ENCODE peak calls at places on chromosomes 4 and X, in seven cellular contexts. L is stimulated activated CD4-positive, alpha-beta T cell treated with anti-CD3 and anti-CD28 coated beads, Interleukin-4, amount 100 ng/mL, for 24 hours; X is T-helper 2 cell; Z is IMR-90; I is fibroblast of the aortic adventitia; K is MG63; U is breast epithelium. G is an unnamed sample.

GRCh38 chr4:167000141-167000852 is 234.0 kb downstream of the SPOCK3 start:
- DNase-seq in L (no peak), X (no peak), Z (no peak), I (no peak), K (peak; percentile 12), U (no peak), G (no peak)

GRCh38 chr4:108370826-108371225 is 202.1 kb upstream of the LEF1 start:
- DNase-seq in L (no peak), X (no peak), Z (no peak), I (no peak), K (no peak), U (no peak), G (no peak)

GRCh38 chrX:48458711-48459110 is 11.3 kb downstream of the SLC38A5 start:
- DNase-seq in L (no peak), X (no peak), Z (no peak), I (no peak), K (no peak), U (no peak), G (no peak)

GRCh38 chr4:81256059-81256635 is 41.1 kb upstream of the PRKG2 start:
- DNase-seq in L (no peak), X (no peak), Z (no peak), I (no peak), K (no peak), U (no peak), G (no peak)

GRCh38 chr4:33924239-33924638 is 2320.1 kb downstream of the ARAP2 start:
- DNase-seq in L (no peak), X (no peak), Z (peak; percentile 37), I (peak; percentile 61), K (peak; percentile 3), U (no peak), G (no peak)

GRCh38 chrX:49627030-49627777 is 28.4 kb downstream of the GAGE1 start:
- DNase-seq in L (peak; percentile 25), X (no peak), Z (no peak), I (no peak), K (no peak), U (no peak), G (no peak)

GRCh38 chr4:111883557-111883999 is 261.7 kb upstream of the FAM241A start:
- DNase-seq in L (no peak), X (no peak), Z (no peak), I (no peak), K (no peak), U (no peak), G (peak; percentile 95)

GRCh38 chr4:86895692-86896488 is 3.7 kb upstream of the C4orf36 start:
- DNase-seq in L (peak; percentile 14), X (no peak), Z (peak; percentile 77), I (peak; percentile 83), K (no peak), U (no peak), G (peak; percentile 47)

GRCh38 chrX:53312946-53313745 is 31.8 kb upstream of the IQSEC2 start:
- DNase-seq in L (peak; percentile 55), X (no peak), Z (peak; percentile 81), I (peak; percentile 66), K (peak; percentile 59), U (peak; percentile 52), G (peak; percentile 58)

GRCh38 chrX:130216312-130216711 is 44.5 kb downstream of the RAB33A start:
- DNase-seq in L (no peak), X (no peak), Z (peak; percentile 8), I (peak; percentile 6), K (no peak), U (no peak), G (no peak)

GRCh38 chr4:128810871-128811570 is 1.5 kb downstream of the JADE1 start:
- DNase-seq in L (peak; percentile 80), X (peak; percentile 69), Z (peak; percentile 90), I (peak; percentile 84), K (peak; percentile 84), U (peak; percentile 72), G (peak; percentile 88)

G was measured in NCI-H2081.